ENCODE peak calls at places on chromosomes 7 and 10, in ten cellular contexts. C, N, F, A, W, L, P, S, T and K are unnamed samples.

GRCh38 chr10:63166742-63167258 is 33.7 kb downstream of the NRBF2 start:
- DNase-seq in C (no peak), N (peak; percentile 89), F (peak; percentile 88), A (peak; percentile 51), W (peak; percentile 67), L (no peak), P (peak; percentile 20), S (no peak), T (peak; percentile 24), K (peak; percentile 29)

GRCh38 chr7:27112361-27112760 is 9.9 kb upstream of the HOXA2 start:
- DNase-seq in C (no peak), N (no peak), F (no peak), A (no peak), W (no peak), L (no peak), P (no peak), S (no peak), T (no peak), K (no peak)

GRCh38 chr7:128404826-128405344 is 4.9 kb downstream of the IMPDH1 start:
- DNase-seq in C (no peak), N (peak; percentile 18), F (peak; percentile 71), A (no peak), W (peak; percentile 42), L (no peak), P (no peak), S (no peak), T (no peak), K (no peak)

GRCh38 chr10:22453948-22454347 is 108.7 kb downstream of the SPAG6 start:
- DNase-seq in C (no peak), N (no peak), F (no peak), A (no peak), W (no peak), L (no peak), P (no peak), S (no peak), T (no peak), K (no peak)

GRCh38 chr10:79381804-79382221 is 34.5 kb downstream of the PPIF start:
- DNase-seq in C (peak; percentile 42), N (peak; percentile 82), F (no peak), A (peak; percentile 86), W (peak; percentile 91), L (no peak), P (no peak), S (no peak), T (peak; percentile 59), K (no peak)

GRCh38 chr7:134890246-134891240 is 95.8 kb upstream of the AGBL3 start:
- DNase-seq in C (no peak), N (peak; percentile 90), F (no peak), A (no peak), W (peak; percentile 31), L (no peak), P (no peak), S (no peak), T (no peak), K (no peak)

GRCh38 chr7:55546826-55547225 is 25.5 kb downstream of the VOPP1 start:
- DNase-seq in C (peak; percentile 75), N (peak; percentile 89), F (no peak), A (peak; percentile 71), W (peak; percentile 92), L (no peak), P (no peak), S (no peak), T (peak; percentile 70), K (no peak)

GRCh38 chr7:129950191-129950940 is 2.4 kb downstream of the UBE2H start:
- DNase-seq in C (no peak), N (no peak), F (peak; percentile 43), A (no peak), W (no peak), L (no peak), P (no peak), S (no peak), T (no peak), K (no peak)

GRCh38 chr7:1667566-1668485 is 2.3 kb upstream of the ELFN1 start:
- DNase-seq in C (peak; percentile 25), N (no peak), F (no peak), A (no peak), W (no peak), L (no peak), P (no peak), S (peak; percentile 2), T (no peak), K (no peak)

GRCh38 chr7:69105092-69105491 is 493.2 kb upstream of the AUTS2 start:
- DNase-seq in C (no peak), N (no peak), F (no peak), A (no peak), W (no peak), L (no peak), P (no peak), S (no peak), T (no peak), K (no peak)

GRCh38 chr10:62813453-62813852 is 2.7 kb downstream of the EGR2 start:
- DNase-seq in C (no peak), N (no peak), F (no peak), A (no peak), W (no peak), L (no peak), P (no peak), S (no peak), T (no peak), K (no peak)

GRCh38 chr10:46552526-46553237 is 3.8 kb downstream of the GPRIN2 start:
- DNase-seq in C (peak; percentile 30), N (no peak), F (no peak), A (no peak), W (no peak), L (no peak), P (peak; percentile 1), S (peak; percentile 1), T (no peak), K (peak; percentile 1)

GRCh38 chr7:1641173-1641572 is 28.9 kb upstream of the ELFN1 start:
- DNase-seq in C (no peak), N (no peak), F (no peak), A (no peak), W (no peak), L (no peak), P (no peak), S (no peak), T (no peak), K (no peak)

GRCh38 chr7:40194743-40195142 is 59.9 kb downstream of the SUGCT start:
- DNase-seq in C (no peak), N (peak; percentile 95), F (no peak), A (peak; percentile 33), W (peak; percentile 45), L (no peak), P (no peak), S (no peak), T (no peak), K (no peak)

GRCh38 chr10:31083765-31084184 is 52.1 kb upstream of the ZNF438 start:
- DNase-seq in C (peak; percentile 51), N (peak; percentile 64), F (peak; percentile 77), A (peak; percentile 28), W (peak; percentile 35), L (no peak), P (peak; percentile 34), S (peak; percentile 54), T (peak; percentile 25), K (peak; percentile 43)

GRCh38 chr10:132141526-132142395 is 45.0 kb upstream of the DPYSL4 start:
- DNase-seq in C (peak; percentile 30), N (no peak), F (no peak), A (no peak), W (no peak), L (no peak), P (no peak), S (no peak), T (no peak), K (no peak)

GRCh38 chr10:44937201-44938005 is 22.2 kb upstream of the RASSF4 start:
- DNase-seq in C (peak; percentile 30), N (peak; percentile 70), F (no peak), A (no peak), W (no peak), L (no peak), P (no peak), S (no peak), T (no peak), K (no peak)

GRCh38 chr7:142866361-142867096 is 11.7 kb downstream of the EPHB6 start:
- DNase-seq in C (peak; percentile 33), N (peak; percentile 12), F (peak; percentile 50), A (no peak), W (peak; percentile 25), L (no peak), P (peak; percentile 29), S (no peak), T (peak; percentile 35), K (no peak)

GRCh38 chr7:28005848-28006233 is 174.8 kb downstream of the JAZF1 start:
- DNase-seq in C (no peak), N (no peak), F (no peak), A (no peak), W (no peak), L (no peak), P (no peak), S (no peak), T (no peak), K (no peak)

GRCh38 chr10:25912796-25913195 is 21.2 kb upstream of the MYO3A start:
- DNase-seq in C (no peak), N (no peak), F (no peak), A (no peak), W (no peak), L (no peak), P (no peak), S (no peak), T (no peak), K (no peak)

GRCh38 chr10:122338609-122339441 is 35.7 kb upstream of the PLEKHA1 start:
- DNase-seq in C (no peak), N (no peak), F (no peak), A (no peak), W (no peak), L (no peak), P (no peak), S (no peak), T (peak; percentile 62), K (no peak)

GRCh38 chr7:30148951-30149459 is 14.2 kb downstream of the MTURN start:
- DNase-seq in C (peak; percentile 74), N (no peak), F (peak; percentile 59), A (no peak), W (no peak), L (no peak), P (no peak), S (peak; percentile 36), T (no peak), K (no peak)

GRCh38 chr10:88896336-88897018 is 16.4 kb downstream of the STAMBPL1 start:
- DNase-seq in C (no peak), N (peak; percentile 18), F (no peak), A (no peak), W (no peak), L (no peak), P (no peak), S (no peak), T (no peak), K (no peak)

GRCh38 chr7:69654381-69654780 is 56.1 kb downstream of the AUTS2 start:
- DNase-seq in C (peak; percentile 35), N (peak; percentile 73), F (no peak), A (no peak), W (no peak), L (no peak), P (no peak), S (no peak), T (peak; percentile 66), K (no peak)

GRCh38 chr7:66807736-66808135 is 67.2 kb downstream of the RABGEF1 start:
- DNase-seq in C (no peak), N (no peak), F (no peak), A (no peak), W (no peak), L (no peak), P (no peak), S (no peak), T (no peak), K (no peak)

GRCh38 chr10:108167766-108168165 is 1003.3 kb upstream of the SORCS1 start:
- DNase-seq in C (no peak), N (no peak), F (no peak), A (no peak), W (no peak), L (no peak), P (no peak), S (no peak), T (no peak), K (no peak)

GRCh38 chr7:150939052-150939810 is 38.9 kb downstream of the KCNH2 start:
- DNase-seq in C (no peak), N (no peak), F (no peak), A (no peak), W (no peak), L (no peak), P (no peak), S (no peak), T (no peak), K (no peak)

GRCh38 chr7:120273476-120273975 is 551 bp downstream of the KCND2 start:
- DNase-seq in C (no peak), N (peak; percentile 31), F (no peak), A (no peak), W (no peak), L (no peak), P (peak; percentile 17), S (no peak), T (peak; percentile 56), K (no peak)